ENCODE peak calls at places on chromosomes 12 and 14, in six cellular contexts. N is Panc1, J is heart right ventricle, A is ovary, B is left ventricle myocardium inferior, C is stomach. F is an unnamed sample. For H3K36me3, the result is how much of the 10 kb centered on the place peaks cover.

GRCh38 chr12:89825591-89826449 is 117.2 kb upstream of the ATP2B1 start:
- DNase-seq in C (no peak), J (no peak), B (no peak), A (no peak), N (no peak), F (no peak)

GRCh38 chr12:27732281-27732680 is 21.6 kb downstream of the MRPS35 start:
- DNase-seq in C (peak), B (no peak), A (no peak), J (no peak), N (no peak), F (no peak)

GRCh38 chr12:52836042-52836466 is 1.9 kb upstream of the KRT79 start:
- DNase-seq in J (no peak), A (no peak), C (no peak), B (no peak), N (no peak), F (no peak)

GRCh38 chr14:100107236-100107635 is 42.0 kb downstream of the EVL start:
- DNase-seq in N (no peak), A (no peak), C (no peak), J (no peak), B (no peak), F (peak)

GRCh38 chr12:80064951-80065350 is 34.4 kb upstream of the OTOGL start:
- DNase-seq in C (no peak), B (no peak), J (no peak), N (no peak), A (no peak), F (no peak)

GRCh38 chr12:124792961-124793441 is 70.7 kb downstream of the SCARB1 start:
- DNase-seq in J (no peak), N (no peak), C (no peak), B (no peak), A (no peak), F (no peak)

GRCh38 chr14:103618999-103619398 is 10.0 kb upstream of the KLC1 start:
- DNase-seq in A (no peak), B (no peak), J (no peak), C (no peak), N (no peak), F (no peak)

GRCh38 chr12:19190292-19191031 is 60.9 kb downstream of the PLEKHA5 start:
- DNase-seq in J (no peak), B (no peak), N (no peak), C (no peak), A (no peak), F (no peak)

GRCh38 chr14:52314521-52315354 is 626 bp downstream of the PTGER2 start:
- DNase-seq in J (peak), N (no peak), A (peak), B (peak), C (peak), F (no peak)

GRCh38 chr14:64960762-64961276 is 11.3 kb downstream of the RAB15 start:
- DNase-seq in N (no peak), A (no peak), J (no peak), B (no peak), C (peak), F (no peak)

GRCh38 chr14:61524211-61524806 is 171.0 kb upstream of the HIF1A start:
- DNase-seq in J (no peak), A (no peak), B (no peak), N (no peak), C (no peak), F (no peak)

GRCh38 chr14:71620401-71620800 is 311.8 kb upstream of the RGS6 start:
- DNase-seq in C (no peak), B (no peak), A (no peak), J (no peak), N (no peak), F (no peak)

GRCh38 chr12:1531654-1532366 is 62.6 kb downstream of the FBXL14 start:
- DNase-seq in C (no peak), B (no peak), N (no peak), A (no peak), J (no peak), F (no peak)

GRCh38 chr12:3458041-3458440 is 33.0 kb upstream of the PRMT8 start:
- DNase-seq in B (no peak), A (no peak), N (no peak), J (no peak), C (no peak), F (no peak)

GRCh38 chr12:5963515-5963914 is 18.5 kb upstream of the ANO2 start:
- DNase-seq in A (no peak), J (no peak), N (no peak), B (no peak), C (no peak), F (no peak)

GRCh38 chr12:104057771-104058197 is 6.5 kb upstream of the HCFC2 start:
- DNase-seq in N (no peak), A (no peak), C (no peak), J (no peak), B (no peak), F (no peak)

GRCh38 chr14:22664261-22664660 is 20.1 kb upstream of the OR6J1 start:
- DNase-seq in N (no peak), A (no peak), J (no peak), C (no peak), B (no peak), F (no peak)

DNA sequence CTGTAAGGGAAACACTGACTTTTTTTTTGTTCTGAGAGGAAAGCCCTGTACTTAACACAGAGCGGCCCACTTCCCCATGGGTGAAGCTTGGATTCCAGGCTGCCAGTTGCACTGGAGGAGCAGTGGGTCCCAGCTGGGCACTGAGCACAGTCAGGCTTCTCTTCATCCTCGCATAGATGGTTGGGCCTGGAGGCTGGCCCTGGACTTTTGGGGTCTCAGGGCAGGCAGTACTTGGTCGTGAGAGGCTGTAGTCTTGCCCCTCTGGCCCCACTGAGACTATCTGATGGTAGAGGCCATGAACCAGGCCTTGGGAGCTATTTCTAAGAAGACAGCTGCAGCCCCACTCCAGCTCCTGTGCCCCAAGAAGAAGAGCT is 6.2 kb upstream of the LHX5 start:
- DNase-seq in B (no peak), C (no peak), N (no peak), A (no peak), J (no peak), F (no peak)
- H3K36me3 ChIP-seq in B (under half), C (under half), N (under half), A (under half), J (under half), F (under half)

GRCh38 chr12:121828826-121829225 is 25.0 kb downstream of the SETD1B start:
- DNase-seq in A (no peak), J (no peak), C (no peak), B (no peak), N (no peak), F (no peak)
- H3K36me3 ChIP-seq in A (under half), J (half or more), C (half or more), B (half or more), N (under half), F (under half)

GRCh38 chr14:91177073-91177796 is 63.4 kb downstream of the DGLUCY start:
- DNase-seq in B (no peak), A (peak), N (peak), C (peak), J (no peak), F (no peak)
- H3K36me3 ChIP-seq in B (half or more), A (under half), N (under half), C (under half), J (under half), F (half or more)

DNA sequence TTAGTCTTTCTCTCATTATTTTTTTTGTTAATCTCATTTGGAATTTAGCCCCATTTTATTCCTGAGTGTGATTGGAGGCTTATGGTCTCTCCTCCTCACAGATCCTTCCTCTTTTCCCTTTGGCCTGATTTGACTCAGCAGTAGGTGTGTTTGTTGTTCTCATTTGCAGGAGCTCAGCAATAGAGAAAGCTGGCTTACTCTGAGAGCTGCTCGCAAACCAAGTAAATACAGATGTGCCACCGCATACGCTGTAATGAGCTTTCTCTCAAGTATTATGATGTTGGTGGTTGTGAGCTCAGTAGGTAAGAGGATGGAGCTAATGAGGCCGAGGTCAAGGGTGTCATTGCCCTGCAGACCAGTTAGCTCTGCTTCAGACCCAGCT is 206.5 kb downstream of the ETV6 start:
- DNase-seq in C (no peak), J (no peak), A (no peak), N (no peak), B (no peak), F (no peak)
- H3K36me3 ChIP-seq in C (under half), J (under half), A (under half), N (under half), B (under half), F (under half)

DNA sequence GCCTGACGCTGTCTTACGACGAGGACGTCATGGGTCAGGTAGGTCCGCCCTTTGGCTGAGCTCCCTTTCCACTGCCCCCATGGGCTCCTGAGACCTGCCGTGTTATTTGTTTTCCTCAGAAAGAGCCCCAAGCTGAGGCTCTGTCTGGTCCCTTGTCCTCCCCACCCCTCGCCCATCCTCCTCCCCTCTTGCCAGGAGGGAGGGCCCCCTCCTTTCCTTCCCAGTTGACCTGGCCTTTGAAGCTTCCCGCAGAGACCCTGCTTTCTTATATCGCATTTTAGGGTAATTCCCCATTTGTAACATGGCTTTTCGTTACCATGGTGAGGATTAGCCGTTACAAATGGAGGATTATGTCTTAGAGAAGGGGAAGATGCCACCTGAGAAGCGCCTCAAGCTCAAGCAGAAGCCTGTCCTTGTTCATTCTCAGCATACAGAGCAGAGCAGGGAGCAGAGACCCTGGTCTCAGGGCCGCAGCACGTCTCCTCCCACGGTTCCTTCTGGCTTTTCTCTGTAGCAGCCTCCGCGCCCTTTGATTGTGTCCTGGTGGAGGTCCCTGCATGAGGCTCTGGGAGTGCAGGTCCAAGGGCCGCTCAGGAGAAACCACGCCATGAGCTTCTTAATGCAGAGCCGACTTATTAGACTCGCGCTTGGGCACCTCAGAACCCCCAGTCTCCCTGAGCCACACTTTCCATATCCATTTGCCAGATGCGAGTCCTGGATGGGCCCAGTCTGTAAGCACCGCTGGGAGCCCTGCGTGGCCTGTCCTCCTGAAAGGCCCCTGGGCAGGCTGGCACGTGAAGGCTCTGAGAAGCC is 47.2 kb downstream of the UBE3B start:
- DNase-seq in A (no peak), N (no peak), C (no peak), J (no peak), B (no peak), F (no peak)
- H3K36me3 ChIP-seq in A (under half), N (under half), C (half or more), J (half or more), B (half or more), F (under half)

DNA sequence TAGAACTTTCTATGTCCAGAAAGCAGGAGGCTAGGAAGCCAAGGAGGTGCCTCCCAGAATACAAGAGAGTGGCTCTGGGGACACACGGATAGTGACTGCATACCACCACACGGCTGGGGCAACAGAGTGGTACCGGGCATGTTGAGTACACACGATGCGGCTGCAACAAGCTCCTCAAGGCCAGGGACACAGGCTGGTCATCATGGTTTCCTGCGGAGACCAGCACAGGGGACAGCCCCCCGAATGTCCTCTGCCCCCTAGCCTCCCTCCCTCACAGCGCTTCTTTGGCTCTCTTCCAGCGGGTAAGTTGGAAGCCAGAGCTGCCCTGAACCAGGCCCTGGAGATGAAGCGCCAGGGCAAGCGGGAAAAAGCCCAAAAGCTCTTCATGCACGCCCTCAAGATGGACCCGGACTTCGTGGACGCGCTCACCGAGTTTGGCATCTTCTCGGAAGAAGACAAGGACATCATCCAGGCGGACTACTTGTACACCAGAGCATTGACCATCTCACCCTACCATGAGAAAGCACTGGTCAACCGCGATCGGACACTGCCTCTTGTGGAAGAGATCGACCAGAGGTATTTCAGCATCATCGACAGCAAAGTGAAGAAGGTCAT is 3.1 kb downstream of the FICD start:
- DNase-seq in B (no peak), C (no peak), N (no peak), A (no peak), J (no peak), F (no peak)
- H3K36me3 ChIP-seq in B (half or more), C (under half), N (under half), A (under half), J (under half), F (under half)

DNA sequence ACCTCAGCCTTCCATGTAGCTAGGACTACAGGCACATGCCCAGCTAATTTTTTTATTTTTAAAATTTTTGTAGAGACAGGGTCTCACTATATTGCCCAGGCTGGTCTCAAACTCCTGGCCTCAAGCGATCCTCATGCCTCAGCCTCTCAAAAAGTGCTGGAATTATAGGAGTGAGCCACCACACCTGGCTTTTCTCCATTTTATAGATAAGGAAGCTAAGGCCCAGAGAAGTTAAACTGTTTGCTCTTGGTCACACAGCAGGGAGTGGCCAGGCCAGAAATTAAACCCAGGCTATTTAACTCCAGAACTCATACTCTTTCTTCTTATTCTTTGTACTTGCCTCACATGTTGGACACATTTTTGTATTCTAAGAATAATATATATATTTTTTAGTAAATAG is 16.5 kb downstream of the UBE3B start:
- DNase-seq in J (no peak), C (no peak), N (no peak), B (no peak), A (no peak), F (no peak)
- H3K36me3 ChIP-seq in J (half or more), C (half or more), N (under half), B (half or more), A (under half), F (under half)

DNA sequence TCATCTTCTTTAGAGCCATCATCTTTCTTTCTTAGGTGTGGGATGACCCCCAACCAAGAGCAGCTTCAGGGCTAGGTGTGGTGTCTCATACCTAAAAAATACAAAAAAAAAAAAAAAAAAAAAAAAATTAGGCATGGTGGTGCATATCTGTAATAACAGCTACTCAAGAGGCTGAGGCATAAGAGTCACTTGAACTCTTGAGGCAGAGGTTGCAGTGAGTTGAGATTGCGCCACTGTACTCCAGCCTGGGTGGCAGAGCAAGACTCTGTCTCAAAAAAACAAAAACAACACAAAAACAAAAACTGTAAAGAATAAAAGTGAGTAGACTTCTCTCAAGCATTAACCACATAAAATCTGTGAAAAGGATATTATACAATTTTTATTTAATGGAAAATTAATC is 8.0 kb upstream of the ATF7IP start:
- DNase-seq in N (no peak), A (no peak), B (no peak), J (no peak), C (no peak), F (no peak)
- H3K36me3 ChIP-seq in N (under half), A (under half), B (under half), J (under half), C (under half), F (under half)

GRCh38 chr12:56626691-56627090 is 3.4 kb downstream of the BAZ2A start:
- DNase-seq in A (no peak), N (no peak), B (no peak), J (no peak), C (no peak), F (no peak)
- H3K36me3 ChIP-seq in A (under half), N (under half), B (under half), J (under half), C (under half), F (under half)